ENCODE peak calls at places on chromosomes 5 and 9, in ten cellular contexts. One of them, this sample, is unnamed.

GRCh38 chr5:93677344-93678021 is 63.9 kb downstream of the POU5F2 start:
- DNase-seq in CD4-positive, alpha-beta T cell: no peak
- DNase-seq in endothelial cell: peak; percentile 21
- DNase-seq in bronchial epithelial cell: peak; percentile 55
- DNase-seq in sigmoid colon: no peak
- DNase-seq in Caco-2: no peak
- DNase-seq in H9: peak; percentile 71
- DNase-seq in astrocyte of the spinal cord: peak; percentile 96
- DNase-seq in OCI-LY7: no peak
- DNase-seq in heart right ventricle: peak; percentile 37
- DNase-seq in this sample: peak; percentile 93

GRCh38 chr5:157371655-157372471 is 88.2 kb upstream of the NIPAL4 start:
- DNase-seq in bronchial epithelial cell: peak; percentile 72
- DNase-seq in astrocyte of the spinal cord: peak; percentile 35
- DNase-seq in CD4-positive, alpha-beta T cell: no peak
- DNase-seq in endothelial cell: no peak
- DNase-seq in heart right ventricle: no peak
- DNase-seq in sigmoid colon: no peak
- DNase-seq in Caco-2: no peak
- DNase-seq in OCI-LY7: no peak
- DNase-seq in H9: no peak
- DNase-seq in this sample: peak; percentile 17

GRCh38 chr5:135195267-135195603 is 161.2 kb upstream of the PITX1 start:
- DNase-seq in bronchial epithelial cell: no peak
- DNase-seq in sigmoid colon: no peak
- DNase-seq in Caco-2: no peak
- DNase-seq in OCI-LY7: no peak
- DNase-seq in H9: no peak
- DNase-seq in heart right ventricle: no peak
- DNase-seq in endothelial cell: no peak
- DNase-seq in CD4-positive, alpha-beta T cell: no peak
- DNase-seq in astrocyte of the spinal cord: peak; percentile 30
- DNase-seq in this sample: peak; percentile 92

GRCh38 chr5:71631070-71631469 is 43.9 kb downstream of the MCCC2 start:
- DNase-seq in astrocyte of the spinal cord: no peak
- DNase-seq in sigmoid colon: no peak
- DNase-seq in H9: no peak
- DNase-seq in OCI-LY7: no peak
- DNase-seq in bronchial epithelial cell: no peak
- DNase-seq in endothelial cell: no peak
- DNase-seq in CD4-positive, alpha-beta T cell: no peak
- DNase-seq in heart right ventricle: peak; percentile 23
- DNase-seq in Caco-2: no peak
- DNase-seq in this sample: no peak

GRCh38 chr9:29213374-29214161 is 1640.3 kb upstream of the C9orf72 start:
- DNase-seq in CD4-positive, alpha-beta T cell: no peak
- DNase-seq in bronchial epithelial cell: no peak
- DNase-seq in H9: peak; percentile 81
- DNase-seq in endothelial cell: peak; percentile 42
- DNase-seq in OCI-LY7: no peak
- DNase-seq in Caco-2: no peak
- DNase-seq in heart right ventricle: no peak
- DNase-seq in sigmoid colon: no peak
- DNase-seq in astrocyte of the spinal cord: peak; percentile 10
- DNase-seq in this sample: no peak

GRCh38 chr5:138955672-138956295 is 80.6 kb upstream of the LRRTM2 start:
- DNase-seq in sigmoid colon: peak; percentile 19
- DNase-seq in astrocyte of the spinal cord: no peak
- DNase-seq in H9: no peak
- DNase-seq in endothelial cell: no peak
- DNase-seq in Caco-2: no peak
- DNase-seq in bronchial epithelial cell: no peak
- DNase-seq in heart right ventricle: no peak
- DNase-seq in CD4-positive, alpha-beta T cell: no peak
- DNase-seq in OCI-LY7: no peak
- DNase-seq in this sample: no peak

GRCh38 chr9:89153618-89154017 is 25.0 kb downstream of the SHC3 start:
- DNase-seq in astrocyte of the spinal cord: peak; percentile 81
- DNase-seq in OCI-LY7: no peak
- DNase-seq in Caco-2: no peak
- DNase-seq in endothelial cell: no peak
- DNase-seq in sigmoid colon: no peak
- DNase-seq in heart right ventricle: no peak
- DNase-seq in bronchial epithelial cell: peak; percentile 96
- DNase-seq in H9: no peak
- DNase-seq in CD4-positive, alpha-beta T cell: no peak
- DNase-seq in this sample: peak; percentile 87

GRCh38 chr5:134975078-134975715 is 7.5 kb downstream of the CATSPER3 start:
- DNase-seq in sigmoid colon: no peak
- DNase-seq in OCI-LY7: no peak
- DNase-seq in endothelial cell: no peak
- DNase-seq in Caco-2: no peak
- DNase-seq in heart right ventricle: no peak
- DNase-seq in bronchial epithelial cell: peak; percentile 30
- DNase-seq in astrocyte of the spinal cord: no peak
- DNase-seq in CD4-positive, alpha-beta T cell: no peak
- DNase-seq in H9: no peak
- DNase-seq in this sample: no peak

DNA sequence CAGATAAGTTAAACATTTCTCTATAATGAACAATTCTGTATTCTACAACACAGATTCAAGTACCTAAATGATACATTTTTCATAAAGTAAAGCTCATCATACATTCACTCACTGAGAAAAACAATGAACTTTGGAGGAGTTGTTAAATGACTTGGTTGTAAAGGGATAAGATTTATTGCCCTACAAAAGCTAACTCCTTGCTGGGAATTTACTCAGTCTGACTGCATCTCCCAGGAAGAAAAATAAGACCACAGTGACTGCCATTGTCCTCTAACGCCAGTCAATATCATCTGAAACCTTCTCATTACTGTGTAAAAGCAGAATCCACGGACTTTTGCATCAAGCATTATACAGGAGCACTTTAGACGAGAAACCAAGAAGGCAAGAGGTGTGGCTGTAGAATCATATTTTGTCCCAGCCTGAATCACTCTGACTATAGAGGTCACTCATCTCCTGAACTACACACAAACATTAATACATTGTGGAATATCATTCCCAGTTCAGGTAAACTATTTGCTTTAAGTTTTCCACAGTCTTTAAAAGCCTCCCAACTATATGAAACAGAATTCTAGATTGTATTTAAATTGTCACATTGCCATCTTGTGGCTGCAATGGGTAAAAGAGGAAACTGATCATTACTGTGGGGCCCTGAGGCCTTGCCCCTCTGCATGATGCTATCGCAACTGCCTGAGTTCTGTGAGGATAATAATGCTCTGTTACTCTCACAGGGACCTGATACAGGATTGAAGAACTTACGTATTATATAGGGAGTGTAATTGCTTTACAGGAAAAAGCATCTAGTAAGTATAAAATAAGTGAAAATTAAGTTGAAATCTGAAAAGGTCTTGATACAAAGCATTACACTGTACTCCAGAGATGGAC is 142.9 kb downstream of the SLCO4C1 start:
- DNase-seq in H9: no peak
- DNase-seq in endothelial cell: peak; percentile 24
- DNase-seq in astrocyte of the spinal cord: peak; percentile 34
- DNase-seq in sigmoid colon: no peak
- DNase-seq in bronchial epithelial cell: peak; percentile 29
- DNase-seq in OCI-LY7: peak; percentile 11
- DNase-seq in CD4-positive, alpha-beta T cell: no peak
- DNase-seq in Caco-2: peak; percentile 59
- DNase-seq in heart right ventricle: no peak
- DNase-seq in this sample: peak; percentile 23
- TF ChIP-seq CTCF in H9: peak; percentile 77
- TF ChIP-seq CTCF in endothelial cell: peak; percentile 50
- TF ChIP-seq CTCF in astrocyte of the spinal cord: peak; percentile 29
- TF ChIP-seq CTCF in sigmoid colon: peak; percentile 29
- TF ChIP-seq CTCF in bronchial epithelial cell: peak; percentile 21
- TF ChIP-seq CTCF in OCI-LY7: peak; percentile 81
- TF ChIP-seq CTCF in CD4-positive, alpha-beta T cell: peak; percentile 27
- TF ChIP-seq CTCF in Caco-2: peak; percentile 58
- TF ChIP-seq CTCF in heart right ventricle: peak; percentile 25
- TF ChIP-seq CTCF in this sample: peak; percentile 16

GRCh38 chr5:169299651-169300467 is 1.1 kb downstream of the SLIT3 start:
- DNase-seq in astrocyte of the spinal cord: no peak
- DNase-seq in heart right ventricle: no peak
- DNase-seq in Caco-2: no peak
- DNase-seq in H9: peak; percentile 37
- DNase-seq in OCI-LY7: no peak
- DNase-seq in endothelial cell: no peak
- DNase-seq in sigmoid colon: peak; percentile 73
- DNase-seq in CD4-positive, alpha-beta T cell: no peak
- DNase-seq in bronchial epithelial cell: peak; percentile 6
- DNase-seq in this sample: peak; percentile 83

GRCh38 chr5:169296456-169297220 is 4.3 kb downstream of the SLIT3 start:
- DNase-seq in sigmoid colon: peak; percentile 81
- DNase-seq in astrocyte of the spinal cord: peak; percentile 37
- DNase-seq in heart right ventricle: no peak
- DNase-seq in bronchial epithelial cell: no peak
- DNase-seq in CD4-positive, alpha-beta T cell: no peak
- DNase-seq in Caco-2: peak; percentile 29
- DNase-seq in endothelial cell: no peak
- DNase-seq in OCI-LY7: no peak
- DNase-seq in H9: no peak
- DNase-seq in this sample: peak; percentile 52

GRCh38 chr5:169300468-169301385 is at the start of gene SLIT3:
- DNase-seq in heart right ventricle: peak; percentile 72
- DNase-seq in CD4-positive, alpha-beta T cell: no peak
- DNase-seq in Caco-2: no peak
- DNase-seq in H9: peak; percentile 87
- DNase-seq in astrocyte of the spinal cord: peak; percentile 88
- DNase-seq in bronchial epithelial cell: peak; percentile 59
- DNase-seq in endothelial cell: peak; percentile 54
- DNase-seq in OCI-LY7: no peak
- DNase-seq in sigmoid colon: peak; percentile 94
- DNase-seq in this sample: peak; percentile 88

GRCh38 chr5:169299146-169299545 is 1.8 kb downstream of the SLIT3 start:
- DNase-seq in H9: no peak
- DNase-seq in CD4-positive, alpha-beta T cell: no peak
- DNase-seq in sigmoid colon: no peak
- DNase-seq in endothelial cell: no peak
- DNase-seq in heart right ventricle: no peak
- DNase-seq in OCI-LY7: no peak
- DNase-seq in Caco-2: no peak
- DNase-seq in bronchial epithelial cell: peak; percentile 2
- DNase-seq in astrocyte of the spinal cord: no peak
- DNase-seq in this sample: no peak

GRCh38 chr5:169298193-169298592 is 2.7 kb downstream of the SLIT3 start:
- DNase-seq in Caco-2: no peak
- DNase-seq in CD4-positive, alpha-beta T cell: no peak
- DNase-seq in H9: no peak
- DNase-seq in OCI-LY7: no peak
- DNase-seq in astrocyte of the spinal cord: no peak
- DNase-seq in endothelial cell: no peak
- DNase-seq in bronchial epithelial cell: peak; percentile 15
- DNase-seq in heart right ventricle: no peak
- DNase-seq in sigmoid colon: no peak
- DNase-seq in this sample: no peak
- TF ChIP-seq CTCF in Caco-2: no peak
- TF ChIP-seq CTCF in CD4-positive, alpha-beta T cell: no peak
- TF ChIP-seq CTCF in H9: no peak
- TF ChIP-seq CTCF in OCI-LY7: no peak
- TF ChIP-seq CTCF in astrocyte of the spinal cord: no peak
- TF ChIP-seq CTCF in endothelial cell: no peak
- TF ChIP-seq CTCF in bronchial epithelial cell: no peak
- TF ChIP-seq CTCF in heart right ventricle: no peak
- TF ChIP-seq CTCF in sigmoid colon: no peak
- TF ChIP-seq CTCF in this sample: no peak

GRCh38 chr9:91191443-91192378 is 170.0 kb downstream of the AUH start:
- DNase-seq in heart right ventricle: no peak
- DNase-seq in endothelial cell: no peak
- DNase-seq in OCI-LY7: peak; percentile 89
- DNase-seq in sigmoid colon: no peak
- DNase-seq in CD4-positive, alpha-beta T cell: no peak
- DNase-seq in bronchial epithelial cell: no peak
- DNase-seq in H9: no peak
- DNase-seq in astrocyte of the spinal cord: no peak
- DNase-seq in Caco-2: no peak
- DNase-seq in this sample: no peak

GRCh38 chr9:91195372-91196012 is 166.2 kb downstream of the AUH start:
- DNase-seq in bronchial epithelial cell: no peak
- DNase-seq in OCI-LY7: no peak
- DNase-seq in heart right ventricle: no peak
- DNase-seq in astrocyte of the spinal cord: no peak
- DNase-seq in CD4-positive, alpha-beta T cell: no peak
- DNase-seq in sigmoid colon: no peak
- DNase-seq in endothelial cell: no peak
- DNase-seq in Caco-2: no peak
- DNase-seq in H9: no peak
- DNase-seq in this sample: no peak

GRCh38 chr9:91193658-91194391 is 167.9 kb downstream of the AUH start:
- DNase-seq in sigmoid colon: peak; percentile 94
- DNase-seq in CD4-positive, alpha-beta T cell: peak; percentile 41
- DNase-seq in astrocyte of the spinal cord: peak; percentile 96
- DNase-seq in Caco-2: peak; percentile 85
- DNase-seq in endothelial cell: peak; percentile 81
- DNase-seq in heart right ventricle: peak; percentile 85
- DNase-seq in bronchial epithelial cell: peak; percentile 74
- DNase-seq in OCI-LY7: peak; percentile 66
- DNase-seq in H9: peak; percentile 76
- DNase-seq in this sample: peak; percentile 96

GRCh38 chr9:91192379-91192775 is 169.3 kb downstream of the AUH start:
- DNase-seq in sigmoid colon: no peak
- DNase-seq in OCI-LY7: peak; percentile 62
- DNase-seq in bronchial epithelial cell: no peak
- DNase-seq in CD4-positive, alpha-beta T cell: no peak
- DNase-seq in endothelial cell: no peak
- DNase-seq in H9: no peak
- DNase-seq in astrocyte of the spinal cord: no peak
- DNase-seq in Caco-2: no peak
- DNase-seq in heart right ventricle: no peak
- DNase-seq in this sample: peak; percentile 52

GRCh38 chr9:91192785-91193657 is 168.7 kb downstream of the AUH start:
- DNase-seq in astrocyte of the spinal cord: peak; percentile 99
- DNase-seq in Caco-2: peak; percentile 67
- DNase-seq in endothelial cell: peak; percentile 58
- DNase-seq in CD4-positive, alpha-beta T cell: peak; percentile 31
- DNase-seq in H9: peak; percentile 74
- DNase-seq in OCI-LY7: peak; percentile 59
- DNase-seq in sigmoid colon: peak; percentile 96
- DNase-seq in heart right ventricle: peak; percentile 78
- DNase-seq in bronchial epithelial cell: peak; percentile 97
- DNase-seq in this sample: peak; percentile 100
- TF ChIP-seq CTCF in astrocyte of the spinal cord: peak; percentile 2
- TF ChIP-seq CTCF in Caco-2: peak; percentile 5
- TF ChIP-seq CTCF in endothelial cell: no peak
- TF ChIP-seq CTCF in CD4-positive, alpha-beta T cell: no peak
- TF ChIP-seq CTCF in H9: peak; percentile 46
- TF ChIP-seq CTCF in OCI-LY7: peak; percentile 33
- TF ChIP-seq CTCF in sigmoid colon: no peak
- TF ChIP-seq CTCF in heart right ventricle: no peak
- TF ChIP-seq CTCF in bronchial epithelial cell: peak; percentile 6
- TF ChIP-seq CTCF in this sample: peak; percentile 22

GRCh38 chr9:135761150-135761844 is 59.3 kb downstream of the KCNT1 start:
- DNase-seq in endothelial cell: no peak
- DNase-seq in heart right ventricle: no peak
- DNase-seq in H9: no peak
- DNase-seq in bronchial epithelial cell: no peak
- DNase-seq in OCI-LY7: no peak
- DNase-seq in sigmoid colon: no peak
- DNase-seq in CD4-positive, alpha-beta T cell: no peak
- DNase-seq in astrocyte of the spinal cord: no peak
- DNase-seq in Caco-2: no peak
- DNase-seq in this sample: no peak

GRCh38 chr9:135761845-135762168 is 59.8 kb downstream of the KCNT1 start:
- DNase-seq in CD4-positive, alpha-beta T cell: no peak
- DNase-seq in sigmoid colon: no peak
- DNase-seq in H9: no peak
- DNase-seq in endothelial cell: no peak
- DNase-seq in bronchial epithelial cell: no peak
- DNase-seq in OCI-LY7: no peak
- DNase-seq in astrocyte of the spinal cord: no peak
- DNase-seq in Caco-2: no peak
- DNase-seq in heart right ventricle: no peak
- DNase-seq in this sample: no peak

GRCh38 chr9:135758870-135759269 is 56.9 kb downstream of the KCNT1 start:
- DNase-seq in endothelial cell: no peak
- DNase-seq in bronchial epithelial cell: no peak
- DNase-seq in OCI-LY7: no peak
- DNase-seq in Caco-2: no peak
- DNase-seq in astrocyte of the spinal cord: no peak
- DNase-seq in heart right ventricle: no peak
- DNase-seq in CD4-positive, alpha-beta T cell: no peak
- DNase-seq in sigmoid colon: no peak
- DNase-seq in H9: no peak
- DNase-seq in this sample: no peak

GRCh38 chr9:135759676-135760300 is 57.8 kb downstream of the KCNT1 start:
- DNase-seq in sigmoid colon: no peak
- DNase-seq in H9: no peak
- DNase-seq in astrocyte of the spinal cord: no peak
- DNase-seq in endothelial cell: no peak
- DNase-seq in bronchial epithelial cell: no peak
- DNase-seq in Caco-2: no peak
- DNase-seq in CD4-positive, alpha-beta T cell: no peak
- DNase-seq in OCI-LY7: no peak
- DNase-seq in heart right ventricle: no peak
- DNase-seq in this sample: no peak

GRCh38 chr9:135760465-135760864 is 58.5 kb downstream of the KCNT1 start:
- DNase-seq in sigmoid colon: no peak
- DNase-seq in heart right ventricle: no peak
- DNase-seq in endothelial cell: no peak
- DNase-seq in bronchial epithelial cell: no peak
- DNase-seq in astrocyte of the spinal cord: no peak
- DNase-seq in CD4-positive, alpha-beta T cell: no peak
- DNase-seq in OCI-LY7: no peak
- DNase-seq in Caco-2: no peak
- DNase-seq in H9: no peak
- DNase-seq in this sample: no peak
- TF ChIP-seq CTCF in sigmoid colon: no peak
- TF ChIP-seq CTCF in heart right ventricle: no peak
- TF ChIP-seq CTCF in endothelial cell: no peak
- TF ChIP-seq CTCF in bronchial epithelial cell: no peak
- TF ChIP-seq CTCF in astrocyte of the spinal cord: no peak
- TF ChIP-seq CTCF in CD4-positive, alpha-beta T cell: no peak
- TF ChIP-seq CTCF in OCI-LY7: no peak
- TF ChIP-seq CTCF in Caco-2: no peak
- TF ChIP-seq CTCF in H9: no peak
- TF ChIP-seq CTCF in this sample: no peak